ENCODE peak calls at places on chromosomes 2 and 18, in seven cellular contexts. H, Q, K, S, G, O and X are unnamed samples.
A peak's percentile ranks its signal among the peaks of the same experiment; 100 is the strongest.

GRCh38 chr2:152676461-152676860 is 40.8 kb downstream of the PRPF40A start:
- DNase-seq in K (no peak), H (no peak), Q (no peak), O (no peak), G (no peak), S (no peak), X (no peak)

GRCh38 chr2:2887772-2888387 is 489.7 kb downstream of the EIPR1 start:
- DNase-seq in Q (no peak), O (no peak), S (no peak), K (no peak), G (no peak), H (no peak), X (peak; percentile 41)

GRCh38 chr18:2997846-2998599 is 14.9 kb downstream of the LPIN2 start:
- DNase-seq in Q (no peak), O (no peak), G (no peak), S (no peak), K (no peak), H (no peak), X (no peak)

GRCh38 chr18:62844850-62845643 is 129.7 kb downstream of the PHLPP1 start:
- DNase-seq in Q (no peak), K (peak; percentile 3), G (no peak), O (no peak), H (no peak), S (no peak), X (peak; percentile 50)

GRCh38 chr18:27378396-27379094 is 193.4 kb upstream of the CHST9 start:
- DNase-seq in S (no peak), G (peak; percentile 35), Q (no peak), H (no peak), K (peak; percentile 50), O (peak; percentile 3), X (no peak)

GRCh38 chr18:75538727-75539126 is 111.2 kb upstream of the SMIM21 start:
- DNase-seq in Q (no peak), H (no peak), S (peak; percentile 37), K (peak; percentile 91), O (no peak), G (no peak), X (no peak)

GRCh38 chr2:4188561-4188960 is 485.2 kb downstream of the DCDC2C start:
- DNase-seq in Q (no peak), O (no peak), G (no peak), K (no peak), S (no peak), H (no peak), X (no peak)

GRCh38 chr2:98383166-98383565 is 36.9 kb downstream of the CNGA3 start:
- DNase-seq in H (no peak), O (no peak), Q (no peak), K (no peak), S (no peak), G (no peak), X (no peak)

GRCh38 chr2:43161650-43162542 is 64.5 kb downstream of the ZFP36L2 start:
- DNase-seq in H (peak; percentile 91), Q (no peak), G (no peak), O (no peak), K (no peak), S (no peak), X (no peak)

GRCh38 chr2:168550670-168551069 is 94.6 kb downstream of the CERS6 start:
- DNase-seq in O (no peak), Q (no peak), K (no peak), S (no peak), G (no peak), H (no peak), X (no peak)

GRCh38 chr2:96154506-96155380 is 9.5 kb upstream of the DUSP2 start:
- DNase-seq in Q (no peak), K (no peak), G (no peak), S (no peak), O (no peak), H (no peak), X (no peak)

GRCh38 chr18:24466766-24467165 is 6.3 kb downstream of the HRH4 start:
- DNase-seq in K (no peak), S (no peak), G (no peak), H (no peak), Q (no peak), O (no peak), X (no peak)

GRCh38 chr2:1707771-1708351 is 36.5 kb downstream of the PXDN start:
- DNase-seq in S (peak; percentile 90), K (peak; percentile 94), Q (no peak), G (peak; percentile 61), O (peak; percentile 92), H (peak; percentile 72), X (no peak)

GRCh38 chr18:43115076-43116035 is at the start of gene RIT2:
- DNase-seq in S (no peak), H (no peak), K (no peak), G (no peak), O (no peak), Q (no peak), X (no peak)

GRCh38 chr2:219554369-219554768 is 10.5 kb downstream of the TMEM198 start:
- DNase-seq in K (no peak), O (no peak), G (no peak), H (no peak), Q (no peak), S (no peak), X (no peak)

GRCh38 chr2:47655563-47655880 is 127.4 kb upstream of the MSH6 start:
- DNase-seq in Q (no peak), H (no peak), O (no peak), K (no peak), S (no peak), G (no peak), X (no peak)

GRCh38 chr2:143482316-143482715 is 353.1 kb downstream of the ARHGAP15 start:
- DNase-seq in S (peak; percentile 54), O (peak; percentile 6), K (no peak), G (no peak), Q (no peak), H (no peak), X (no peak)
- H3K9ac ChIP-seq in S (no peak overlapping the region), O (no peak overlapping the region), K (no peak overlapping the region), G (no peak overlapping the region), Q (no peak overlapping the region), H (no peak overlapping the region), X (no peak overlapping the region)

DNA sequence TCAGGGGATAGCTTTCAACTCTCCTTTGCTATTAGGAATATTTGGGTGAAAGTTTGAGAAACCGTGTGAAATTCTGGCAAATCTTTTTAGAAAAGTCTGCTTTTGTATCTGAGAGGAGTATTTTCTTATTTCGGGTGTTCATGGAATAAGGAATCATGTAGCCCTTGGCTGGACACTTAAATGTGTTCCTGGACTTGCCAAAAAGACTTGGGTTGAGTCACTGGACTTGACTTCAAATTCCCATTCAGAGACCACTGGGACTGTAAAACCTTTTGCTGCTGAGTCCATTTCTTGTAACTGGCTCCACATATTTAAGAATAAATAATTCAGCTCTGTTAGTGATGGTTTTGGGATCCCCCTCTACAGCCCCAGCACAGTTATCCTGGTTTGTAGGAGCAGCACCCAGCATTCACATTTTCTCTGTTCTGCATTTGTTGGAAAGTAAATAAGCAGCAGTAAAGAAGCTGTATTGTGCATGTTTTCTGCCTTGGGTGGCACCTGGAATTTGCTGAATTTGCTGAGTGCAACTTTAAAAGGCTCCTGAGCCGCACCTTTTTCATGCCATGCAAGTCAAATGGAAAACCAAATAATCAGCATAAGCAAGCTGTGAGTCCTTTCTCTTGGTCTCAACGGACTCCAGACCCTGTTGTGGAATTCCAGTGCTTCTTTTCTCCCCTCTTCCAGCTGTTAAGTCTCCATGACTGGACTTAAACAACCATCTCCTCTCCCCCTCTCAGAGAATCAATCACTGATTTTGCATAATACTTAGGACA is 5.5 kb upstream of the CETN1 start:
- DNase-seq in K (no peak), S (no peak), H (no peak), G (no peak), Q (no peak), O (no peak), X (no peak)
- H3K4me1 ChIP-seq in K (no peaks in the 10 kb centered on the region), S (no peaks in the 10 kb centered on the region), H (no peaks in the 10 kb centered on the region), G (no peaks in the 10 kb centered on the region), Q (no peaks in the 10 kb centered on the region), O (peaks cover 2% of the 10 kb centered on the region), X (no peaks in the 10 kb centered on the region)

DNA sequence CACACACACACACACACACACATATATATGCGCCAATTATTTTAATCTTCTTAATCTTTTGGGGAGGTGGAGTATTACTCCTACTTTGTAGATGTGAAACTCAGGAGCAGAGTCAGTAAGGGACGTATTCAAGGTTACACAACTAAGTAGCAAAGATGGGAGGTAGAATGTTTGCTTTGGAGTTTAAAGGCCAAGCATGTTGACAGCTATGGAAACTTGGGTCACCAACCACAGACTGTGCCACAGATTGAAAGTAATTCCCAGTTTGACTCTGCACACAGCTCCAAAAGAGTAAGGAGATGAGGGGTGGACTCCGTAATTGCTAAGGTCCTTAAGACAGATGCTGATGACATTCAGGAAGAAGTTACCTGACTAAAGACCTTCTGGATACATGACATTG is 124.8 kb upstream of the ITGB6 start:
- DNase-seq in H (no peak), O (no peak), K (no peak), G (no peak), S (no peak), Q (no peak), X (no peak)
- H3K9ac ChIP-seq in H (no peak overlapping the region), O (no peak overlapping the region), K (no peak overlapping the region), G (no peak overlapping the region), S (no peak overlapping the region), Q (no peak overlapping the region), X (no peak overlapping the region)

GRCh38 chr2:84779781-84780180 is 101.1 kb downstream of the TRABD2A start:
- DNase-seq in G (no peak), Q (no peak), S (no peak), O (peak; percentile 50), H (no peak), K (no peak), X (no peak)
- H3K4me1 ChIP-seq in G (peaks cover 12% of the 10 kb centered on the region), Q (peaks cover 17% of the 10 kb centered on the region), S (no peaks in the 10 kb centered on the region), O (no peaks in the 10 kb centered on the region), H (peaks cover 13% of the 10 kb centered on the region), K (no peaks in the 10 kb centered on the region), X (peaks cover 13% of the 10 kb centered on the region)